ENCODE peak calls at places on chromosomes 6 and 20, in six cellular contexts. E is glutamatergic neuron, G is GM20000, K is PC-3, A is BJ, D is cardiac fibroblast. Y is an unnamed sample.
A peak's percentile ranks its signal among the peaks of the same experiment; 100 is the strongest.

GRCh38 chr20:24016560-24016959 is 28.0 kb upstream of the GGTLC1 start:
- DNase-seq in G (no peak), K (no peak), A (no peak), D (no peak), E (no peak), Y (no peak)

GRCh38 chr6:132404736-132405135 is 3.5 kb upstream of the MOXD1 start:
- DNase-seq in A (no peak), D (no peak), G (no peak), K (peak; percentile 33), E (no peak), Y (no peak)

GRCh38 chr6:41342241-41342640 is 6.8 kb downstream of the NCR2 start:
- DNase-seq in E (no peak), D (no peak), K (no peak), G (no peak), A (no peak), Y (no peak)

GRCh38 chr6:134117409-134117808 is 65.0 kb upstream of the SLC2A12 start:
- DNase-seq in K (no peak), G (no peak), E (peak; percentile 64), D (no peak), A (no peak), Y (no peak)

GRCh38 chr20:47196091-47197081 is 160.1 kb downstream of the ZMYND8 start:
- DNase-seq in A (no peak), G (peak; percentile 81), D (peak; percentile 77), K (peak; percentile 88), E (peak; percentile 88), Y (peak; percentile 84)

GRCh38 chr6:145848555-145848954 is 34.0 kb upstream of the FBXO30 start:
- DNase-seq in E (no peak), D (no peak), K (no peak), G (no peak), A (no peak), Y (no peak)

GRCh38 chr20:444862-445426 is 17.4 kb downstream of the TBC1D20 start:
- DNase-seq in A (peak; percentile 39), K (peak; percentile 40), E (no peak), G (no peak), D (peak; percentile 28), Y (no peak)

GRCh38 chr6:16851044-16851540 is 89.8 kb upstream of the ATXN1 start:
- DNase-seq in A (peak; percentile 62), D (no peak), G (no peak), E (no peak), K (no peak), Y (no peak)

GRCh38 chr6:138529510-138529909 is 30.2 kb upstream of the NHSL1 start:
- DNase-seq in E (no peak), G (no peak), A (no peak), K (no peak), D (peak; percentile 45), Y (no peak)
- TF ChIP-seq CTCF in E (no peak), G (no peak), A (no peak), K (no peak), D (peak; percentile 44), Y (no peak)

GRCh38 chr6:167399599-167399998 is 74.7 kb downstream of the TTLL2 start:
- DNase-seq in D (no peak), G (no peak), E (no peak), K (no peak), A (no peak), Y (no peak)
- TF ChIP-seq CTCF in D (no peak), G (no peak), E (no peak), K (no peak), A (no peak), Y (no peak)

GRCh38 chr6:35731414-35731735 is 5.5 kb upstream of the ARMC12 start:
- DNase-seq in K (peak; percentile 68), G (peak; percentile 93), A (no peak), D (peak; percentile 92), E (peak; percentile 97), Y (peak; percentile 91)

GRCh38 chr6:35733633-35734032 is 3.2 kb upstream of the ARMC12 start:
- DNase-seq in G (no peak), A (no peak), E (no peak), D (no peak), K (no peak), Y (no peak)

GRCh38 chr6:35729722-35730121 is 7.1 kb upstream of the ARMC12 start:
- DNase-seq in D (no peak), E (no peak), G (no peak), K (no peak), A (no peak), Y (no peak)

GRCh38 chr6:35730745-35731413 is 6.0 kb upstream of the ARMC12 start:
- DNase-seq in G (no peak), E (no peak), K (no peak), A (no peak), D (no peak), Y (no peak)

DNA sequence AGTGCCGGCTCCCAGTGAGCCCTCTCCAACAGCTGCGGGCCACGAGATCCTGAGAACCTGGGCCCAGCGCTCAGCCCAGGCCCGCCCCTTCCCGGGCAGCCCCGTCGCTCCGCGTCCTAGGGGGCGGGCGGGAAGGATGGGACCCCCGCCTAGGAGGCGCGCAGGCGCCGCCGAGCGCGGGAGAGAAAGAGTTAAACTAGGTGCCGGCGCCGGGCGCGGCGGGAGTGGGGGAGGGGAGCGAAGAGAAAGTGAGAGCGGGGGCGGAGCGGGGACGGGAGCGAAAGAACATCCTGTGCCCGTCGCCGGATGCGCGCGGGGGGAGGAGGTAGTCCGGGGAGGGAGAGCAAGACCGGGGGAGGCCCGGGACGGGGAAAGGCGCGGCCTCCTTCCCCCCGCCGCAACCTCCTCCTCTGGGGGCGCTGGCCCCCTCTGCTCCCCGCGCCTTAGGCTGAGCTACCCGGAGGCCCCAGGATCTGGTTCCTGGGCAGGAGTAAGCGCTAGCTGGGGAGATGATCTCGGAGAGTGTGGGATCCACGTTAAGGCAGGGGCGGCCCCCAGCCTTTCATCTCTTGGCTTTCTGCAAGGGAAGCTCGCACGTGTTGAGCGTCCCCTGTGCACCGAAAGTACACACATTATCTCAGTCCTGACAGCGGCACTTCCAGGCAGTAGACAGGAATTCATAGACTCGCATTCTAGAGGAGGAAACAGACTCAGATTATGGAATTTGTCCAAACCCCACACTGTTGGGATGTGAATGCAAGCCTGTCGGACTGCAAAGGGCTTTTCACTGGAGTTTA is 4.9 kb upstream of the ARMC12 start:
- DNase-seq in D (peak; percentile 99), K (peak; percentile 82), G (peak; percentile 91), A (no peak), E (peak; percentile 88), Y (peak; percentile 91)
- TF ChIP-seq CTCF in D (peak; percentile 3), K (peak; percentile 10), G (no peak), A (no peak), E (no peak), Y (no peak)

GRCh38 chr20:32943490-32944052 is 60.7 kb downstream of the SUN5 start:
- DNase-seq in D (no peak), A (no peak), K (no peak), E (no peak), G (no peak), Y (no peak)

GRCh38 chr20:32941155-32941885 is 62.9 kb downstream of the SUN5 start:
- DNase-seq in G (no peak), E (no peak), K (no peak), D (no peak), A (no peak), Y (no peak)

GRCh38 chr20:32946629-32947028 is 57.6 kb downstream of the SUN5 start:
- DNase-seq in D (no peak), G (no peak), A (no peak), K (no peak), E (no peak), Y (no peak)

DNA sequence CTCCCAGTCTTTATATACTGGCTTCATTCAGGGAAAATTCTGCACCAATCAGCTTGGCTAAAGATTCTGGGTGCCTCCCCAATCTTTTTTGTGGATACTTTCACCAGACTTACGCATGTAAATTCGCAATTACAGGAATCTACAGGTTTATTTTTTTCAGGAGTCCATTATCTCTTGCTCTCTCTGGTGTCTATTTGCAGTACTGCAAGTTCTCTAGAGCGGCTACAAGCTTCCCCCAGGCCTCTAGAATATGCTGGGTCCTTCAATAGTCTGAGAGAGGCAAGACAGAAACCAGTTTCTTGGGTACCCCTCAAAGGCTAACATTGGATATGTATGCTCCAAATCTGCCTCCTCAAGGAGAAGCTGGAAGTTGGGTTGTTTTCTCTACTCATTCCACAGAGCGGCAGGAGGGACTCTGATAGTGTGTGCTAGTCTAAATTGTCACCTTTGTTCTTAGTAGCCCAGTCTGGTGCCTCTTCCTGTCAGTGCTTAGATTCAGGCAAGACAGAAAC is 58.5 kb downstream of the SUN5 start:
- DNase-seq in K (peak; percentile 51), A (no peak), D (peak; percentile 46), G (peak; percentile 38), E (no peak), Y (no peak)
- TF ChIP-seq CTCF in K (peak; percentile 70), A (peak; percentile 71), D (peak; percentile 63), G (peak; percentile 21), E (peak; percentile 58), Y (peak; percentile 1)

DNA sequence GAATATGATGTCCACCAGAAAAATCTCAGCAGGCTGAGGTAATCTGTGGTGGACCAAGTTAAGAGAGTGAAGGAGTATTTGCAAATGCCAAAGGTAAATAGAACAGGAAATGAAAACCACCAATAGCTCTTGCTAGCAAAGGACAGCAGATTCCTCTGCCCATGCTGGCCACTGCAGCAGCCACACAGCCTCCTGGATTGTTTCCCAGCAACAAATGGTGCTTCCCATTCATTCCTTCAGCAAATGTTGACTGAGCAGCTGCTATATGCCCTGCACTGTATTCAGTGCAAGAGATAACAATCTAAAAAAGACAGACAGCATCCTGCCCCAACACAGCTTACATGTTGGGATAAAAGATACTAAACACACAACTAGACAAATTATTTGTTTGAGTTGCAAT is 11.0 kb downstream of the ROS1 start:
- DNase-seq in K (peak; percentile 59), G (no peak), A (no peak), E (no peak), D (peak; percentile 26), Y (no peak)
- TF ChIP-seq CTCF in K (no peak), G (no peak), A (no peak), E (no peak), D (no peak), Y (no peak)

DNA sequence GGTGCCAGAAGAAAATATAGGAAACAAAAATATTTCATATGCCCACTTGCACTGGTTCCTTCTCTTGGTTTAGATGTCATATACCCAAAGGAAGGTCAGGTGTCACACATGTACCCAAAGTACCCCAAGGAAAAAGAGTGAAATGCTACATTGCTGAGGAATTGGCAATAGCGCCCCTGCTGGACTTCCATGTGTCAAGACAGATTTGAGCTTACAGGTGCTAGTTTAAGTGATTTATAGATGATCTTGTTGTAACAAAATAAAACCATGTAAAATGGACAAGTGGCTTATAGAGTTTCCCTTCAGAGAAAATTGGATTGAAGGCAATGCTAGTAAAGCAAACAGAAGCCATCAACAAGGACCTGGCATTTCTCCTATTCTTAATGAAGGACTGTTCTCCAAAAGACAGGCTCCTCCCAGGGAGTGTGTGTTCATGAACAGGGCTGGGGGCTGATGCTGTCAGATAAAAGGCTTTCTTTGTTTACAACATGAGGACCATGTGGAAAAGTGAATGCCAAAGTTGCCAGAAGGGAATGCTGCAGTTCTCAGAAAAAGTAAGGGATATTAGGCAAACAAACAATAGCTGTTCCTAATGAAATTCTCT is 64.3 kb upstream of the PAK5 start:
- DNase-seq in G (no peak), A (no peak), D (no peak), E (peak; percentile 33), K (peak; percentile 30), Y (no peak)
- TF ChIP-seq CTCF in G (peak; percentile 21), A (peak; percentile 34), D (peak; percentile 42), E (peak; percentile 76), K (peak; percentile 89), Y (peak; percentile 28)

Y was measured in GM10248.